ENCODE peak calls at places on chromosomes 6 and 20, in eight cellular contexts. One of them, this sample, is unnamed.

GRCh38 chr6:118896339-118897136 is 2.6 kb downstream of the ASF1A start:
- DNase-seq in activated CD4-positive, alpha-beta T cell treated with anti-CD3 and anti-CD28 coated beads, Interleukin-2, amount 50 U/mL, for 24 hours: no peak
- DNase-seq in posterior vena cava: no peak
- DNase-seq in M059J: peak
- DNase-seq in activated naive CD8-positive, alpha-beta T cell treated with anti-CD3 and anti-CD28 coated beads, Interleukin-2, amount 50 U/mL, for 24 hours: no peak
- DNase-seq in Daoy: peak
- DNase-seq in naive B cell: no peak
- DNase-seq in hippocampal formation: no peak
- DNase-seq in this sample: no peak

GRCh38 chr6:167588920-167589614 is 237.6 kb upstream of the AFDN start:
- DNase-seq in Daoy: no peak
- DNase-seq in activated CD4-positive, alpha-beta T cell treated with anti-CD3 and anti-CD28 coated beads, Interleukin-2, amount 50 U/mL, for 24 hours: no peak
- DNase-seq in M059J: no peak
- DNase-seq in activated naive CD8-positive, alpha-beta T cell treated with anti-CD3 and anti-CD28 coated beads, Interleukin-2, amount 50 U/mL, for 24 hours: no peak
- DNase-seq in naive B cell: no peak
- DNase-seq in hippocampal formation: no peak
- DNase-seq in posterior vena cava: peak
- DNase-seq in this sample: no peak

GRCh38 chr20:53488779-53489272 is 104.8 kb downstream of the ZNF217 start:
- DNase-seq in naive B cell: no peak
- DNase-seq in Daoy: no peak
- DNase-seq in hippocampal formation: no peak
- DNase-seq in posterior vena cava: no peak
- DNase-seq in activated CD4-positive, alpha-beta T cell treated with anti-CD3 and anti-CD28 coated beads, Interleukin-2, amount 50 U/mL, for 24 hours: no peak
- DNase-seq in activated naive CD8-positive, alpha-beta T cell treated with anti-CD3 and anti-CD28 coated beads, Interleukin-2, amount 50 U/mL, for 24 hours: no peak
- DNase-seq in M059J: no peak
- DNase-seq in this sample: no peak

GRCh38 chr6:91097316-91097878 is 510.5 kb upstream of the MAP3K7 start:
- DNase-seq in activated naive CD8-positive, alpha-beta T cell treated with anti-CD3 and anti-CD28 coated beads, Interleukin-2, amount 50 U/mL, for 24 hours: no peak
- DNase-seq in Daoy: no peak
- DNase-seq in posterior vena cava: no peak
- DNase-seq in hippocampal formation: peak
- DNase-seq in naive B cell: no peak
- DNase-seq in M059J: no peak
- DNase-seq in activated CD4-positive, alpha-beta T cell treated with anti-CD3 and anti-CD28 coated beads, Interleukin-2, amount 50 U/mL, for 24 hours: no peak
- DNase-seq in this sample: no peak

GRCh38 chr6:72876256-72876655 is 254.4 kb downstream of the KCNQ5 start:
- DNase-seq in naive B cell: no peak
- DNase-seq in activated naive CD8-positive, alpha-beta T cell treated with anti-CD3 and anti-CD28 coated beads, Interleukin-2, amount 50 U/mL, for 24 hours: no peak
- DNase-seq in activated CD4-positive, alpha-beta T cell treated with anti-CD3 and anti-CD28 coated beads, Interleukin-2, amount 50 U/mL, for 24 hours: no peak
- DNase-seq in posterior vena cava: no peak
- DNase-seq in M059J: no peak
- DNase-seq in Daoy: no peak
- DNase-seq in hippocampal formation: no peak
- DNase-seq in this sample: no peak

GRCh38 chr20:58870293-58871014 is 17.9 kb downstream of the GNAS start:
- DNase-seq in posterior vena cava: peak
- DNase-seq in activated naive CD8-positive, alpha-beta T cell treated with anti-CD3 and anti-CD28 coated beads, Interleukin-2, amount 50 U/mL, for 24 hours: peak
- DNase-seq in naive B cell: peak
- DNase-seq in M059J: peak
- DNase-seq in Daoy: peak
- DNase-seq in activated CD4-positive, alpha-beta T cell treated with anti-CD3 and anti-CD28 coated beads, Interleukin-2, amount 50 U/mL, for 24 hours: peak
- DNase-seq in hippocampal formation: peak
- DNase-seq in this sample: no peak

GRCh38 chr6:147195510-147195909 is 8.7 kb upstream of the STXBP5 start:
- DNase-seq in posterior vena cava: no peak
- DNase-seq in naive B cell: no peak
- DNase-seq in Daoy: no peak
- DNase-seq in M059J: no peak
- DNase-seq in activated CD4-positive, alpha-beta T cell treated with anti-CD3 and anti-CD28 coated beads, Interleukin-2, amount 50 U/mL, for 24 hours: no peak
- DNase-seq in hippocampal formation: no peak
- DNase-seq in activated naive CD8-positive, alpha-beta T cell treated with anti-CD3 and anti-CD28 coated beads, Interleukin-2, amount 50 U/mL, for 24 hours: no peak
- DNase-seq in this sample: no peak

GRCh38 chr6:142302427-142303190 is 802 bp downstream of the ADGRG6 start:
- DNase-seq in hippocampal formation: no peak
- DNase-seq in activated naive CD8-positive, alpha-beta T cell treated with anti-CD3 and anti-CD28 coated beads, Interleukin-2, amount 50 U/mL, for 24 hours: no peak
- DNase-seq in naive B cell: no peak
- DNase-seq in M059J: peak
- DNase-seq in Daoy: no peak
- DNase-seq in activated CD4-positive, alpha-beta T cell treated with anti-CD3 and anti-CD28 coated beads, Interleukin-2, amount 50 U/mL, for 24 hours: no peak
- DNase-seq in posterior vena cava: no peak
- DNase-seq in this sample: no peak

GRCh38 chr20:39048000-39048696 is 86.0 kb downstream of the DHX35 start:
- DNase-seq in hippocampal formation: peak
- DNase-seq in naive B cell: peak
- DNase-seq in activated CD4-positive, alpha-beta T cell treated with anti-CD3 and anti-CD28 coated beads, Interleukin-2, amount 50 U/mL, for 24 hours: peak
- DNase-seq in posterior vena cava: peak
- DNase-seq in activated naive CD8-positive, alpha-beta T cell treated with anti-CD3 and anti-CD28 coated beads, Interleukin-2, amount 50 U/mL, for 24 hours: peak
- DNase-seq in Daoy: peak
- DNase-seq in M059J: peak
- DNase-seq in this sample: no peak

GRCh38 chr20:48682529-48683385 is 145.0 kb downstream of the PREX1 start:
- DNase-seq in naive B cell: no peak
- DNase-seq in hippocampal formation: no peak
- DNase-seq in activated naive CD8-positive, alpha-beta T cell treated with anti-CD3 and anti-CD28 coated beads, Interleukin-2, amount 50 U/mL, for 24 hours: no peak
- DNase-seq in activated CD4-positive, alpha-beta T cell treated with anti-CD3 and anti-CD28 coated beads, Interleukin-2, amount 50 U/mL, for 24 hours: no peak
- DNase-seq in Daoy: peak
- DNase-seq in M059J: peak
- DNase-seq in posterior vena cava: no peak
- DNase-seq in this sample: peak

GRCh38 chr20:4844325-4844724 is 122.6 kb downstream of the PRND start:
- DNase-seq in naive B cell: no peak
- DNase-seq in activated CD4-positive, alpha-beta T cell treated with anti-CD3 and anti-CD28 coated beads, Interleukin-2, amount 50 U/mL, for 24 hours: no peak
- DNase-seq in activated naive CD8-positive, alpha-beta T cell treated with anti-CD3 and anti-CD28 coated beads, Interleukin-2, amount 50 U/mL, for 24 hours: no peak
- DNase-seq in Daoy: no peak
- DNase-seq in M059J: no peak
- DNase-seq in posterior vena cava: no peak
- DNase-seq in hippocampal formation: no peak
- DNase-seq in this sample: no peak

GRCh38 chr6:51049983-51050877 is 231.6 kb downstream of the TFAP2B start:
- DNase-seq in M059J: peak
- DNase-seq in Daoy: no peak
- DNase-seq in naive B cell: no peak
- DNase-seq in posterior vena cava: no peak
- DNase-seq in activated CD4-positive, alpha-beta T cell treated with anti-CD3 and anti-CD28 coated beads, Interleukin-2, amount 50 U/mL, for 24 hours: no peak
- DNase-seq in activated naive CD8-positive, alpha-beta T cell treated with anti-CD3 and anti-CD28 coated beads, Interleukin-2, amount 50 U/mL, for 24 hours: no peak
- DNase-seq in hippocampal formation: peak
- DNase-seq in this sample: no peak

GRCh38 chr6:14501914-14502313 is 384.3 kb downstream of the CD83 start:
- DNase-seq in activated naive CD8-positive, alpha-beta T cell treated with anti-CD3 and anti-CD28 coated beads, Interleukin-2, amount 50 U/mL, for 24 hours: no peak
- DNase-seq in naive B cell: no peak
- DNase-seq in Daoy: no peak
- DNase-seq in M059J: peak
- DNase-seq in activated CD4-positive, alpha-beta T cell treated with anti-CD3 and anti-CD28 coated beads, Interleukin-2, amount 50 U/mL, for 24 hours: no peak
- DNase-seq in hippocampal formation: no peak
- DNase-seq in posterior vena cava: no peak
- DNase-seq in this sample: no peak

GRCh38 chr20:53394433-53394832 is 199.2 kb downstream of the ZNF217 start:
- DNase-seq in naive B cell: no peak
- DNase-seq in hippocampal formation: no peak
- DNase-seq in activated CD4-positive, alpha-beta T cell treated with anti-CD3 and anti-CD28 coated beads, Interleukin-2, amount 50 U/mL, for 24 hours: no peak
- DNase-seq in Daoy: no peak
- DNase-seq in posterior vena cava: no peak
- DNase-seq in activated naive CD8-positive, alpha-beta T cell treated with anti-CD3 and anti-CD28 coated beads, Interleukin-2, amount 50 U/mL, for 24 hours: no peak
- DNase-seq in M059J: no peak
- DNase-seq in this sample: no peak